ENCODE peak calls at places on chromosomes 2 and 18, in five cellular contexts. G, K, Q, U and T are unnamed samples.

GRCh38 chr2:117359266-117359970 is 455.1 kb upstream of the DDX18 start:
- DNase-seq in G (no peak), K (peak), Q (peak), U (no peak), T (no peak)

GRCh38 chr2:85531585-85531984 is 7.4 kb upstream of the MAT2A start:
- DNase-seq in G (no peak), K (no peak), Q (no peak), U (no peak), T (no peak)

GRCh38 chr2:48430528-48430927 is 99.4 kb upstream of the STON1 start:
- DNase-seq in G (no peak), K (no peak), Q (no peak), U (no peak), T (no peak)

GRCh38 chr2:162153608-162154224 is 1.7 kb upstream of the GCG start:
- DNase-seq in G (peak), K (peak), Q (no peak), U (peak), T (peak)

GRCh38 chr2:42132066-42132965 is 36.8 kb upstream of the EML4 start:
- DNase-seq in G (no peak), K (no peak), Q (no peak), U (peak), T (no peak)

GRCh38 chr18:11872479-11873136 is 21.4 kb downstream of the CHMP1B start:
- DNase-seq in G (no peak), K (no peak), Q (no peak), U (no peak), T (no peak)

GRCh38 chr2:147351789-147352188 is 493.0 kb upstream of the ACVR2A start:
- DNase-seq in G (no peak), K (peak), Q (no peak), U (no peak), T (no peak)

GRCh38 chr18:9814431-9814830 is 71.3 kb upstream of the TXNDC2 start:
- DNase-seq in G (no peak), K (no peak), Q (no peak), U (peak), T (no peak)

GRCh38 chr18:21109936-21110666 is 1.5 kb downstream of the ROCK1 start:
- DNase-seq in G (no peak), K (no peak), Q (no peak), U (no peak), T (no peak)

GRCh38 chr2:168731550-168732128 is 70.8 kb upstream of the NOSTRIN start:
- DNase-seq in G (no peak), K (no peak), Q (no peak), U (no peak), T (no peak)

GRCh38 chr2:54809814-54810213 is 86.4 kb downstream of the EML6 start:
- DNase-seq in G (no peak), K (no peak), Q (no peak), U (peak), T (no peak)

GRCh38 chr2:140643761-140644187 is 1487.0 kb downstream of the LRP1B start:
- DNase-seq in G (no peak), K (no peak), Q (no peak), U (peak), T (no peak)

GRCh38 chr2:151437630-151438029 is 27.9 kb downstream of the RIF1 start:
- DNase-seq in G (peak), K (no peak), Q (no peak), U (peak), T (no peak)

GRCh38 chr2:232322560-232323327 is 55.8 kb upstream of the ALPP start:
- DNase-seq in G (no peak), K (no peak), Q (no peak), U (no peak), T (peak)

GRCh38 chr2:189096769-189097447 is 82.7 kb downstream of the COL5A2 start:
- DNase-seq in G (no peak), K (no peak), Q (no peak), U (peak), T (no peak)

GRCh38 chr2:71756280-71756906 is 303.0 kb downstream of the DYSF start:
- DNase-seq in G (no peak), K (no peak), Q (no peak), U (peak), T (no peak)

GRCh38 chr18:9546468-9546867 is 67.9 kb downstream of the PPP4R1 start:
- DNase-seq in G (no peak), K (no peak), Q (no peak), U (no peak), T (no peak)

GRCh38 chr2:171846894-171847293 is 47.1 kb downstream of the SLC25A12 start:
- DNase-seq in G (no peak), K (no peak), Q (no peak), U (no peak), T (no peak)